ENCODE peak calls at places on chromosomes 1 and 21, in six cellular contexts. I is right lobe of liver; O is GM23248; M is heart right ventricle; N is spleen; F is CD8-positive, alpha-beta T cell. E is an unnamed sample.

GRCh38 chr21:31416465-31416864 is 72.4 kb upstream of the TIAM1 start:
- DNase-seq in I (no peak), O (peak; percentile 65), M (no peak), N (no peak), F (no peak), E (no peak)

GRCh38 chr1:173868266-173869107 is at the start of gene ZBTB37:
- DNase-seq in I (peak; percentile 96), O (peak; percentile 74), M (peak; percentile 89), N (peak; percentile 97), F (peak; percentile 88), E (peak; percentile 94)

GRCh38 chr1:109610609-109611307 is 8.7 kb downstream of the GNAT2 start:
- DNase-seq in I (no peak), O (peak; percentile 64), M (no peak), N (no peak), F (no peak), E (no peak)

GRCh38 chr1:30907641-30908445 is 715 bp downstream of the SDC3 start:
- DNase-seq in I (no peak), O (no peak), M (peak; percentile 35), N (peak; percentile 75), F (no peak), E (peak; percentile 48)

GRCh38 chr1:75991497-75992114 is 59.4 kb upstream of the ASB17 start:
- DNase-seq in I (peak; percentile 91), O (peak; percentile 89), M (peak; percentile 83), N (peak; percentile 91), F (peak; percentile 73), E (peak; percentile 83)

GRCh38 chr1:8661185-8662110 is 156.0 kb downstream of the RERE start:
- DNase-seq in I (no peak), O (peak; percentile 89), M (no peak), N (no peak), F (peak; percentile 8), E (no peak)

GRCh38 chr21:28781602-28782274 is 210.9 kb downstream of the LTN1 start:
- DNase-seq in I (no peak), O (peak; percentile 61), M (no peak), N (no peak), F (no peak), E (no peak)

GRCh38 chr1:203638076-203638475 is 11.4 kb downstream of the ATP2B4 start:
- DNase-seq in I (no peak), O (no peak), M (no peak), N (no peak), F (no peak), E (no peak)

GRCh38 chr1:54940027-54940426 is 40.4 kb upstream of the TMEM61 start:
- DNase-seq in I (no peak), O (no peak), M (no peak), N (no peak), F (no peak), E (no peak)

GRCh38 chr21:32306021-32306780 is 7.5 kb downstream of the MRAP start:
- DNase-seq in I (no peak), O (no peak), M (no peak), N (no peak), F (no peak), E (no peak)

GRCh38 chr1:89710498-89711139 is 77.7 kb downstream of the LRRC8C start:
- DNase-seq in I (no peak), O (no peak), M (no peak), N (no peak), F (no peak), E (no peak)

GRCh38 chr1:41621791-41622190 is 137.3 kb upstream of the EDN2 start:
- DNase-seq in I (no peak), O (no peak), M (no peak), N (no peak), F (no peak), E (no peak)

GRCh38 chr1:25562101-25562927 is 18.9 kb downstream of the LDLRAP1 start:
- DNase-seq in I (no peak), O (no peak), M (no peak), N (peak; percentile 92), F (peak; percentile 90), E (no peak)

GRCh38 chr1:151520359-151520758 is 9.2 kb downstream of the CGN start:
- DNase-seq in I (no peak), O (no peak), M (no peak), N (no peak), F (no peak), E (no peak)

GRCh38 chr1:175471039-175471800 is 272.2 kb downstream of the TNR start:
- DNase-seq in I (no peak), O (peak; percentile 79), M (no peak), N (no peak), F (no peak), E (no peak)

GRCh38 chr1:40096646-40096976 is 441 bp downstream of the PPT1 start:
- DNase-seq in I (no peak), O (no peak), M (no peak), N (no peak), F (no peak), E (no peak)

GRCh38 chr1:214952648-214953047 is 129.9 kb upstream of the KCNK2 start:
- DNase-seq in I (no peak), O (no peak), M (no peak), N (no peak), F (no peak), E (no peak)

GRCh38 chr1:4019606-4020331 is 119.7 kb upstream of the C1orf174 start:
- DNase-seq in I (no peak), O (no peak), M (no peak), N (peak; percentile 54), F (no peak), E (no peak)

GRCh38 chr21:36156815-36157670 is at the start of gene DOP1B:
- DNase-seq in I (no peak), O (peak; percentile 30), M (no peak), N (no peak), F (peak; percentile 32), E (no peak)

DNA sequence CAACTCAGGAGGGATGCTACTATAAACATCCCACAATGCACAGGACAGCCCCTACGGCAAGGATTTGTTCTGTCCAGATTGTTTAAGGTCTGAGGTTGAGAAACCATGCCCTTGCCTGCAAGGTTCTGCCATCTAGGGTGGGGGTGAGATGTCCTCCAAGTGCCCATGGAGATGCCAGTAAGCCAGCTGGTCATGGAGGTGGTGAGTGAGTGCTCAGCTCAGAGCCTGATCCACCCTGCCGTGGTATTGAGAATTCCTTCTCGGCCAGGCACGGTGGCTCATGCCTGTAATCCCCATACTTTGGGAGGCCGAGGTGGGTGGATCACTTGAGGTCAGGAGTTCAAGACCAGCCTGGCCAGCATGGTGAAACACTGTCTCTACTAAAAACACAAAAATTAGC is 13.3 kb upstream of the CTRC start:
- DNase-seq in I (no peak), O (no peak), M (no peak), N (no peak), F (no peak), E (no peak)
- H3K27ac ChIP-seq in I (no peak overlapping the region), O (no peak overlapping the region), M (no peak overlapping the region), N (peak overlapping the region; percentile 96), F (no peak overlapping the region), E (no peak overlapping the region)

DNA sequence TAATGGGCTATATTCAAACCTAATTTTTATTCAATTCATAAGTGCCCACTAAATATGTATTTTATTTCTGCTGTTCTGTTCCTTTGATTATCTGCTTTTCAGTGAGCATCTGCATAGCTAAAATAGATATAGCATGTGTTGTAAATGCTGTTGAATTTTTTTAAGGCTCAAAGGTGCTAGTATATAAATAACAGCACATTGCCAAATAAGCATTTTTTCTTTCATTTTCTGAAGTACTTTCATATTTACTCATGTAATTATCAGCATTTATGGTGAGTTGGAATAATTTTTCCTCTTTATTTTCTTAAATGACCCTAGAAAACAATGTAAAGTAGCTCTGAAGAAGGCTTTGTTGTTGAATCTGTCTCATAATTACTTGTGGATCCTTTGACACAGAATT is 69.6 kb upstream of the B3GALT2 start:
- DNase-seq in I (no peak), O (no peak), M (no peak), N (no peak), F (no peak), E (no peak)
- H3K27ac ChIP-seq in I (no peak overlapping the region), O (no peak overlapping the region), M (no peak overlapping the region), N (no peak overlapping the region), F (no peak overlapping the region), E (no peak overlapping the region)

GRCh38 chr1:90925928-90926869 is 95.6 kb downstream of the ZNF644 start:
- DNase-seq in I (no peak), O (peak; percentile 56), M (no peak), N (no peak), F (no peak), E (no peak)
- H3K27ac ChIP-seq in I (no peak overlapping the region), O (peak overlapping the region; percentile 22), M (no peak overlapping the region), N (no peak overlapping the region), F (no peak overlapping the region), E (no peak overlapping the region)

GRCh38 chr1:58778593-58778992 is 5.3 kb downstream of the JUN start:
- DNase-seq in I (no peak), O (no peak), M (no peak), N (no peak), F (no peak), E (no peak)
- H3K27ac ChIP-seq in I (no peak overlapping the region), O (no peak overlapping the region), M (no peak overlapping the region), N (no peak overlapping the region), F (no peak overlapping the region), E (peak overlapping the region; percentile 95)

DNA sequence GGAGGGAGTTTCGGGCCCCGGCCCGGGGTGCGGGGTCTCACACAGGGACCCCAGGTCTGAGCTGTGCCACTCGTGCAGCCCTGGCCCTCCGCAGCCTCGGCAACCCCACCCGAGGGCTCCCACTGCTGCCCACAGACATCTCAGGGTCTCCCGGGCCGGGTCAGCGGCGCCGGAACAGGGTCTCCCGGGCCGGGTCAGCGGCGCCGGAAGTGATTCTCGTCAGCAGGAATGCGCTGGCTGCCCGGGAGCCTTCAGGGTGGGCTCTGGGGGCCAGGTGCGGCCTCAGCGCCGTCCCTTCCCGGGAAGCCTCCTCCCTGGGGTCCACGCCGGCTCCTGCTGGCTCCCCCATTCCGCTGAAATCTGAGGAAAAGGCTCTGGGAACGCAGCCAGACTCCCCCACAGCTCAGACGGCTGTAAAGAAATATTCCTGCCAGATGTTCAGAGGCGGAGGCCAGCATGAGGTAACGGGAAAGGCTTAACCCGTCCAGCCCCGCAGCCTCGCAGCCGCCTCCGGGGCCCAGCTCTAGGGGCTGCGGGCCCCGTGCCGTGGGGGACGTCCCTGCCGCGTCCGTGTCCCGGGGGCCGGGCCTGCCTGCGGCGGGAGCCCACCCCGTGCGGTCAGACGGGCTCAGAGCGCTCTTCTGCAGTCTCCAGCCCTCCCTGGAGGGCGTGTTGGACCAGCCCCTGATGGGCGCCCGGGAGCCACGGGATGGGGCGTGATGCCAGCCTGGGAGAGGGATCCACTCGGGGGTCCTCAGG is 8.7 kb upstream of the COL6A1 start:
- DNase-seq in I (peak; percentile 33), O (peak; percentile 92), M (peak; percentile 84), N (peak; percentile 77), F (no peak), E (peak; percentile 52)
- H3K27ac ChIP-seq in I (peak overlapping the region; percentile 42), O (peak overlapping the region; percentile 84), M (peak overlapping the region; percentile 99), N (peak overlapping the region; percentile 88), F (no peak overlapping the region), E (no peak overlapping the region)

DNA sequence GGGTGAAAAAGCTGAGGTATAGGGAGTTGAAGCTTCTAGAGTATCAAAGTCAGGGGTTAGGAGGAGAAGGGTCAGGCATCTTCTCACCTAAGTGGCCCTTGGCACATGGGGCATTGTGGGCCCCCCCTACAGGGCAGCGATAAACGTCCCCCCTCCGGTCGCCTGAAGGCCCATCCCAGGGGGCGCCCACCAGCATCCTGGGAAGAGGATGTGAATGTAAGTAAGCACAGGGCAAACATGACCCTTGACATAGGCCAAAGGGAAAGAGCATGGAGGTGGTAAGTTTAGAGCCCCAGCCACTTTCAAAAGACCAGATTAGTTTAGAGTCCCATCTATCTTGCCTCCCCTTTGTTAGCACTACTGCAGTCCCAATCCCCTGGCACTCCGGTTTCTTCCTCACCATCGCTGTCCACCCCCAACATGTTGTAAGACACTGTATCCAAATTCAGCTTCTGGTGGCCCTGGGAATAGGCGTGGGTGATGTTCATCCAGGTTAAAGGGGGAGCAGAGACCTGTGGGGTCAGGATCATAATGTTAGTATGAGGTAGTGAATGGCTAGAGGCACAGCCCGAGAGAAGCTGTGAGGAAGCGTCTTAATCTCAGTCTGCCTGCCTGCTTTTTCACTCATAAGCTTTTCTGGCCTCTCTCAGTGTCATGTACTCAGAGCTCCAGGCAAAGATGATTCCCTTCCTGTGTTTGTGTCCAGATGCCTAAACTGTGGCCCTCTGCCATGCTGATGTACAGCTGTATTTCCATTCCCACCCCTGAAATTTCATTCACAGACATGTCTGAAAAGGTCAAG is 2.7 kb downstream of the ITGA10 start:
- DNase-seq in I (no peak), O (peak; percentile 30), M (no peak), N (no peak), F (no peak), E (no peak)
- H3K27ac ChIP-seq in I (no peak overlapping the region), O (no peak overlapping the region), M (peak overlapping the region; percentile 67), N (no peak overlapping the region), F (no peak overlapping the region), E (peak overlapping the region; percentile 12)